ENCODE peak calls at places on chromosome X, in seven cellular contexts. B, R, G, C, U, W and L are unnamed samples.

GRCh38 chrX:35380808-35381700 is 417.1 kb upstream of the MAGEB16 start:
- DNase-seq in C (no peak), R (peak; percentile 23), B (peak; percentile 20), G (peak; percentile 0), U (no peak), W (peak; percentile 2), L (peak; percentile 36)

GRCh38 chrX:106177106-106177981 is 9.2 kb downstream of the PWWP3B start:
- DNase-seq in B (no peak), G (no peak), R (no peak), W (peak; percentile 1), U (peak; percentile 72), C (no peak), L (no peak)

GRCh38 chrX:37986893-37987292 is 19.5 kb upstream of the SYTL5 start:
- DNase-seq in U (no peak), R (no peak), G (peak; percentile 10), B (peak; percentile 31), C (no peak), W (no peak), L (no peak)

GRCh38 chrX:16511776-16512400 is 138.1 kb upstream of the S100G start:
- DNase-seq in R (no peak), C (no peak), B (peak; percentile 25), W (no peak), G (no peak), U (no peak), L (no peak)

GRCh38 chrX:44344194-44344593 is 722 bp upstream of the EFHC2 start:
- DNase-seq in G (no peak), W (peak; percentile 76), C (no peak), B (no peak), R (no peak), U (no peak), L (no peak)

GRCh38 chrX:103656623-103657022 is 27.8 kb downstream of the TCEAL1 start:
- DNase-seq in G (no peak), B (peak; percentile 83), U (no peak), C (peak; percentile 60), R (no peak), W (no peak), L (peak; percentile 66)

GRCh38 chrX:153414838-153415552 is 3.7 kb downstream of the ZFP92 start:
- DNase-seq in G (no peak), W (no peak), B (no peak), U (no peak), R (no peak), C (no peak), L (no peak)

GRCh38 chrX:70432936-70433847 is 10.1 kb downstream of the GDPD2 start:
- DNase-seq in B (no peak), U (no peak), C (no peak), W (peak; percentile 33), G (no peak), R (no peak), L (no peak)

GRCh38 chrX:40734956-40735317 is 405 bp downstream of the MED14 start:
- DNase-seq in G (no peak), B (no peak), U (no peak), C (no peak), W (peak; percentile 34), R (no peak), L (peak; percentile 11)

GRCh38 chrX:155745792-155746191 is 133.0 kb upstream of the TMLHE start:
- DNase-seq in R (no peak), U (no peak), W (peak; percentile 87), G (peak; percentile 0), B (peak; percentile 2), C (peak; percentile 12), L (no peak)

GRCh38 chrX:15151267-15152196 is 118.4 kb downstream of the ASB9 start:
- DNase-seq in G (no peak), R (peak; percentile 38), B (no peak), W (no peak), U (no peak), C (no peak), L (no peak)

GRCh38 chrX:104863466-104863865 is 297.5 kb downstream of the IL1RAPL2 start:
- DNase-seq in G (no peak), U (no peak), R (no peak), B (no peak), C (no peak), W (no peak), L (no peak)

GRCh38 chrX:20235755-20236154 is 31.0 kb downstream of the RPS6KA3 start:
- DNase-seq in U (no peak), B (no peak), G (no peak), W (no peak), C (no peak), R (no peak), L (no peak)

GRCh38 chrX:38879631-38880220 is 78.5 kb downstream of the MID1IP1 start:
- DNase-seq in U (no peak), G (no peak), C (no peak), W (no peak), R (no peak), B (no peak), L (no peak)

GRCh38 chrX:8820910-8821527 is 19.8 kb upstream of the FAM9A start:
- DNase-seq in G (no peak), R (no peak), C (no peak), W (no peak), U (peak; percentile 49), B (peak; percentile 6), L (no peak)

GRCh38 chrX:124388562-124388961 is 42.2 kb downstream of the SH2D1A start:
- DNase-seq in R (no peak), W (peak; percentile 75), G (peak; percentile 9), C (peak; percentile 10), B (peak; percentile 49), U (peak; percentile 49), L (peak; percentile 18)

GRCh38 chrX:110003167-110004156 is 548 bp downstream of the TMEM164 start:
- DNase-seq in U (no peak), C (no peak), W (peak; percentile 31), B (no peak), R (no peak), G (no peak), L (peak; percentile 12)

GRCh38 chrX:25015486-25016360 is at the start of gene ARX:
- DNase-seq in U (peak; percentile 77), C (peak; percentile 55), R (no peak), B (peak; percentile 42), G (peak; percentile 43), W (peak; percentile 65), L (peak; percentile 43)

GRCh38 chrX:69066966-69067525 is 98.2 kb downstream of the PJA1 start:
- DNase-seq in R (no peak), G (no peak), U (peak; percentile 8), B (peak; percentile 54), C (no peak), W (no peak), L (no peak)

GRCh38 chrX:47658301-47658683 is 688 bp downstream of the UXT start:
- DNase-seq in B (no peak), U (no peak), W (no peak), R (no peak), G (no peak), C (no peak), L (no peak)

GRCh38 chrX:47661539-47661938 is 2.6 kb upstream of the UXT start:
- DNase-seq in R (no peak), B (no peak), U (no peak), C (no peak), G (no peak), W (no peak), L (no peak)

GRCh38 chrX:47664737-47665136 is 5.8 kb upstream of the UXT start:
- DNase-seq in W (peak; percentile 67), C (no peak), G (peak; percentile 4), B (peak; percentile 33), U (no peak), R (no peak), L (no peak)

GRCh38 chrX:47662144-47662657 is 3.2 kb upstream of the UXT start:
- DNase-seq in B (peak; percentile 93), G (no peak), W (peak; percentile 91), R (no peak), U (no peak), C (no peak), L (no peak)

GRCh38 chrX:47658684-47659515 is at the start of gene UXT:
- DNase-seq in C (peak; percentile 89), R (peak; percentile 74), U (peak; percentile 89), B (peak; percentile 94), G (peak; percentile 91), W (peak; percentile 97), L (peak; percentile 98)
- TF ChIP-seq POLR2A in C (peak; percentile 34), R (peak; percentile 94), U (peak; percentile 35), B (peak; percentile 86), G (peak; percentile 86), W (peak; percentile 90), L (no peak)

GRCh38 chrX:115949900-115950822 is 220.4 kb upstream of the AGTR2 start:
- DNase-seq in R (no peak), C (no peak), W (no peak), B (no peak), U (no peak), G (peak; percentile 33), L (no peak)
- TF ChIP-seq CEBPB in R (no peak), C (no peak), W (no peak), B (no peak), U (no peak), G (no peak), L (no peak)

DNA sequence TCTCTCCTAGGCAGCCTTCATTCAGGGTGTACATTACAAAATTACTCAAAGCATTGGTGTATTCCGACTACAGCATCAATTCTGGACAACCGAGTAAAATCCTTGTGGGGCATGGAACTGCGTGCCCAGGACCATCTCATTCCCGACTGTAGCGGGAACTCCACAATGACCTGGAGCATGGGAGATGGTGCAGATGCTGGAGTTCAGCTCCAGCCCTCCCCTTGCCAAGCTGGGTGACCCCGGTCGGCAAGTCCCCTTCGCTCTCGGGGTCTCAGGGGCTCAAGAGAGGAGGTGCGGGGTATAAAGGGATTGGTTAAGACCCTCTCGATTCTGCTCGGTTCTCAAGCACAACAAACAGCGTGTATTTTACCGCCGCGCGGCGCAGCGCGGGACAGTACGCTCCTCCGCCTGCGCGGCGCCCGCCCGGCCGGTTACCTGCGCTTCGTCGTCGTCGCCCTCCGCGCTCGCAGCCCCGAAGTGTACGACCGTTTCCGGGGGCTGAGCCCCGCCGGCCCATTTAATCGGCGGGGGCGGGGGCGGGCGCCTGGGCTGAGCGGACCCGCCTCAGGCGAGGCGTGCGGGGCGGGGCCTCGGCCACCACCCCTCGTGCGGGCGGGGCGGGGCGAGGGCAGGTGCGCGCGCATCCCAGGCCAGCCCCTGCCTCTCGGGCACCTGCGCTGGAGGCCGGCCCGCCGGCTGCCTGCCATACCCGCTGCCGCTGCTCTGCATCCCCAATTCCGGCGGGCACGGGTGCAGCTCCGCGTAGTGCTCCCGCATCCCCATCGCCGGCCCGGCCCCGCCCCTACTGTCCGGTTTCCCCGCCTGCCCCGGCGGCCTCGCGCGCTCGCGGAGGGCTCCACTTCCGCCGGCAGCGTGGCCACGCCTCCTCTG is at the start of gene G6PD:
- DNase-seq in C (peak; percentile 6), G (peak; percentile 43), R (no peak), U (peak; percentile 86), W (peak; percentile 87), B (peak; percentile 35), L (peak; percentile 65)
- TF ChIP-seq POLR2A in C (peak; percentile 40), G (peak; percentile 49), R (peak; percentile 74), U (no peak), W (peak; percentile 69), B (peak; percentile 65), L (peak; percentile 92)

GRCh38 chrX:47172549-47172948 is 21.1 kb upstream of the UBA1 start:
- DNase-seq in B (no peak), W (no peak), R (no peak), C (no peak), U (no peak), G (no peak), L (no peak)
- TF ChIP-seq CEBPB in B (no peak), W (no peak), R (no peak), C (no peak), U (no peak), G (no peak), L (no peak)

GRCh38 chrX:150761176-150761818 is 68.1 kb downstream of the MTMR1 start:
- DNase-seq in C (no peak), R (no peak), B (no peak), U (no peak), W (no peak), G (no peak), L (no peak)
- TF ChIP-seq POLR2A in C (no peak), R (no peak), B (no peak), U (no peak), W (no peak), G (no peak), L (no peak)

GRCh38 chrX:154417157-154417556 is 5.8 kb downstream of the TAFAZZIN start:
- DNase-seq in R (no peak), C (no peak), U (no peak), G (no peak), B (no peak), W (no peak), L (no peak)
- TF ChIP-seq CEBPB in R (no peak), C (no peak), U (no peak), G (no peak), B (no peak), W (no peak), L (no peak)